ENCODE peak calls at places on chromosome X, in five cellular contexts. T is MG63, E is iris pigment epithelial cell, A is fibroblast of pulmonary artery, L is HFF-Myc. M is an unnamed sample.

GRCh38 chrX:27336466-27337091 is 126.6 kb downstream of the PPP4R3C start:
- DNase-seq in T (peak), E (peak), A (peak), L (peak), M (peak)

GRCh38 chrX:112840382-112841113 is at the start of gene AMOT:
- DNase-seq in T (peak), E (peak), A (peak), L (no peak), M (peak)

GRCh38 chrX:154412468-154412867 is 1.1 kb downstream of the TAFAZZIN start:
- DNase-seq in T (no peak), E (no peak), A (no peak), L (no peak), M (peak)

GRCh38 chrX:724256-724655 is 93.7 kb downstream of the SHOX start:
- DNase-seq in T (no peak), E (no peak), A (peak), L (no peak), M (no peak)

GRCh38 chrX:56978172-56978571 is 17.2 kb downstream of the SPIN3 start:
- DNase-seq in T (no peak), E (peak), A (peak), L (no peak), M (peak)

GRCh38 chrX:153184787-153185186 is 5.7 kb downstream of the MAGEA1 start:
- DNase-seq in T (no peak), E (no peak), A (no peak), L (no peak), M (no peak)

GRCh38 chrX:38699603-38700110 is 101.6 kb upstream of the MID1IP1 start:
- DNase-seq in T (no peak), E (no peak), A (no peak), L (no peak), M (no peak)

GRCh38 chrX:150844016-150844415 is 54.5 kb downstream of the CD99L2 start:
- DNase-seq in T (no peak), E (no peak), A (no peak), L (no peak), M (no peak)

GRCh38 chrX:119093991-119094741 is 21.4 kb downstream of the CT47C1 start:
- DNase-seq in T (no peak), E (peak), A (no peak), L (no peak), M (peak)

GRCh38 chrX:153055827-153056748 is at the start of gene PNMA3:
- DNase-seq in T (no peak), E (no peak), A (no peak), L (no peak), M (no peak)

GRCh38 chrX:50202539-50202938 is 1.7 kb upstream of the AKAP4 start:
- DNase-seq in T (no peak), E (peak), A (peak), L (no peak), M (peak)

GRCh38 chrX:118216488-118216887 is 99.9 kb upstream of the KLHL13 start:
- DNase-seq in T (no peak), E (no peak), A (no peak), L (no peak), M (no peak)

GRCh38 chrX:3788494-3789233 is 75.2 kb upstream of the PRKX start:
- DNase-seq in T (no peak), E (no peak), A (no peak), L (no peak), M (no peak)

GRCh38 chrX:82589410-82589809 is 918.7 kb upstream of the POU3F4 start:
- DNase-seq in T (peak), E (peak), A (no peak), L (no peak), M (peak)

GRCh38 chrX:86014421-86014820 is 32.9 kb downstream of the CHM start:
- DNase-seq in T (no peak), E (no peak), A (no peak), L (no peak), M (no peak)

GRCh38 chrX:24100713-24101112 is 46.0 kb downstream of the EIF2S3 start:
- DNase-seq in T (no peak), E (peak), A (peak), L (no peak), M (peak)

GRCh38 chrX:35380808-35381700 is 417.1 kb upstream of the MAGEB16 start:
- DNase-seq in T (no peak), E (peak), A (peak), L (no peak), M (peak)

GRCh38 chrX:47218920-47219815 is 687 bp downstream of the CDK16 start:
- DNase-seq in T (peak), E (no peak), A (no peak), L (no peak), M (no peak)

GRCh38 chrX:20139966-20140365 is 1.7 kb downstream of the EIF1AX start:
- DNase-seq in T (no peak), E (peak), A (peak), L (no peak), M (peak)

GRCh38 chrX:118756111-118756510 is 28.7 kb downstream of the IL13RA1 start:
- DNase-seq in T (no peak), E (peak), A (peak), L (no peak), M (peak)

GRCh38 chrX:9816094-9816700 is 30.0 kb downstream of the SHROOM2 start:
- DNase-seq in T (no peak), E (peak), A (no peak), L (no peak), M (no peak)

GRCh38 chrX:53584891-53585290 is 101.6 kb downstream of the HUWE1 start:
- DNase-seq in T (no peak), E (no peak), A (no peak), L (no peak), M (no peak)

GRCh38 chrX:13899607-13900006 is 82.7 kb upstream of the GPM6B start:
- DNase-seq in T (peak), E (peak), A (peak), L (peak), M (peak)

GRCh38 chrX:143082537-143082936 is 56.8 kb downstream of the SPANXN4 start:
- DNase-seq in T (no peak), E (no peak), A (no peak), L (no peak), M (no peak)

GRCh38 chrX:2327423-2327822 is 173.4 kb downstream of the DHRSX start:
- DNase-seq in T (no peak), E (no peak), A (no peak), L (no peak), M (no peak)

GRCh38 chrX:10360121-10360520 is 203.3 kb downstream of the CLCN4 start:
- DNase-seq in T (peak), E (no peak), A (no peak), L (no peak), M (no peak)

GRCh38 chrX:18424482-18425198 is 768 bp upstream of the CDKL5 start:
- DNase-seq in T (peak), E (peak), A (peak), L (no peak), M (peak)

GRCh38 chrX:45622538-45622937 is 421.9 kb upstream of the DIPK2B start:
- DNase-seq in T (no peak), E (peak), A (peak), L (peak), M (no peak)

GRCh38 chrX:74534569-74535038 is 79.8 kb downstream of the RLIM start:
- DNase-seq in T (peak), E (peak), A (no peak), L (no peak), M (no peak)

GRCh38 chrX:154751121-154751668 is 318 bp upstream of the GAB3 start:
- DNase-seq in T (no peak), E (no peak), A (no peak), L (no peak), M (no peak)

GRCh38 chrX:27924718-27925117 is 56.5 kb downstream of the DCAF8L1 start:
- DNase-seq in T (no peak), E (no peak), A (no peak), L (no peak), M (no peak)

GRCh38 chrX:136687457-136687856 is 39.5 kb downstream of the CD40LG start:
- DNase-seq in T (no peak), E (no peak), A (no peak), L (no peak), M (no peak)

GRCh38 chrX:47166126-47166525 is 21.1 kb downstream of the RBM10 start:
- DNase-seq in T (no peak), E (peak), A (peak), L (no peak), M (peak)

GRCh38 chrX:148270499-148270898 is 229.9 kb upstream of the AFF2 start:
- DNase-seq in T (no peak), E (no peak), A (no peak), L (no peak), M (no peak)

GRCh38 chrX:2511326-2511725 is 10.6 kb upstream of the DHRSX start:
- DNase-seq in T (no peak), E (no peak), A (no peak), L (no peak), M (no peak)

GRCh38 chrX:137432609-137433008 is 133.3 kb upstream of the ZIC3 start:
- DNase-seq in T (no peak), E (peak), A (no peak), L (no peak), M (no peak)

GRCh38 chrX:9475984-9476383 is 11.1 kb downstream of the TBL1X start:
- DNase-seq in T (no peak), E (no peak), A (no peak), L (no peak), M (no peak)

GRCh38 chrX:46683023-46683422 is 75.9 kb downstream of the SLC9A7 start:
- DNase-seq in T (no peak), E (peak), A (peak), L (no peak), M (no peak)

GRCh38 chrX:96753230-96753629 is 68.6 kb downstream of the DIAPH2 start:
- DNase-seq in T (no peak), E (no peak), A (no peak), L (no peak), M (no peak)

GRCh38 chrX:39818750-39819149 is 279.0 kb downstream of the BCOR start:
- DNase-seq in T (no peak), E (no peak), A (no peak), L (no peak), M (no peak)

M was measured in cardiac fibroblast.